ENCODE peak calls at places on chromosomes 7 and 10, in five cellular contexts. Q is fibroblast of the aortic adventitia, N is omental fat pad, V is Peyer's patch, E is cardiac muscle cell. X is an unnamed sample.
A peak's percentile ranks its signal among the peaks of the same experiment; 100 is the strongest.

GRCh38 chr10:3548702-3549101 is 236.3 kb downstream of the KLF6 start:
- DNase-seq in N (no peak), V (no peak), E (no peak), Q (peak; percentile 54), X (no peak)

GRCh38 chr10:111034598-111035310 is 42.1 kb upstream of the ADRA2A start:
- DNase-seq in Q (peak; percentile 42), V (no peak), E (no peak), N (no peak), X (no peak)

GRCh38 chr10:48507933-48508830 is 96.7 kb downstream of the ARHGAP22 start:
- DNase-seq in E (no peak), N (no peak), V (no peak), Q (peak; percentile 45), X (no peak)

GRCh38 chr7:47658886-47659635 is 77.2 kb upstream of the TNS3 start:
- DNase-seq in Q (no peak), V (no peak), N (no peak), E (no peak), X (no peak)

GRCh38 chr10:73625004-73625883 is 16.0 kb downstream of the MYOZ1 start:
- DNase-seq in V (peak; percentile 50), N (no peak), E (peak; percentile 65), Q (no peak), X (no peak)

GRCh38 chr7:151249732-151250072 is 1.2 kb upstream of the SMARCD3 start:
- DNase-seq in V (no peak), E (peak; percentile 80), Q (peak; percentile 62), N (no peak), X (no peak)

GRCh38 chr10:3886191-3886590 is 101.2 kb upstream of the KLF6 start:
- DNase-seq in E (peak; percentile 20), Q (peak; percentile 66), V (peak; percentile 49), N (no peak), X (no peak)

GRCh38 chr7:81111781-81112540 is 193.1 kb upstream of the SEMA3C start:
- DNase-seq in N (no peak), E (no peak), Q (no peak), V (no peak), X (no peak)

GRCh38 chr10:62732841-62733653 is 71.5 kb upstream of the ADO start:
- DNase-seq in N (no peak), Q (peak; percentile 36), V (no peak), E (no peak), X (peak; percentile 46)

GRCh38 chr7:97027427-97028234 is 3.0 kb upstream of the DLX5 start:
- DNase-seq in N (peak; percentile 69), V (peak; percentile 74), E (peak; percentile 81), Q (peak; percentile 90), X (no peak)
- TF ChIP-seq CTCF in N (peak; percentile 80), V (peak; percentile 63), E (peak; percentile 91), Q (peak; percentile 95), X (no peak)

DNA sequence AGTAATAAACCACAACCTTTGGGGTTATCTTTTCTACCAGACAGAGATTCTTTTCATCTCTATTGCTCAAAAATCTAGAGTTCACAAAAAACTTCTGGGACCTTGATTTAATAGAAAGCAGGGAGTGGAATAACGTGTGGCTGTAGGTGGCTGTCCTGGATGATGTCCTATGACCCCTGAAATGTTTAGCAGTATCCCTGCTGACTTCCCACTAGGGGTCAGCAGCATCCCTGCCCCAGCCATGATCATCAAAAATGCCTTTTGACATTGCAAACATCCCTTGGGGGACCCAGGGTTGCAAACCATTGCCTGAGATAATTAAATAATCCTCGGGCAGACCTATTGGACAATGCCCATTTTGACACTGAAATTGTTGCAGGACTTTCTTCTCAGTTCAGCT is 177.1 kb downstream of the USP6NL start:
- DNase-seq in V (no peak), N (no peak), Q (no peak), E (no peak), X (no peak)
- TF ChIP-seq CTCF in V (no peak), N (no peak), Q (peak; percentile 9), E (peak; percentile 30), X (no peak)

DNA sequence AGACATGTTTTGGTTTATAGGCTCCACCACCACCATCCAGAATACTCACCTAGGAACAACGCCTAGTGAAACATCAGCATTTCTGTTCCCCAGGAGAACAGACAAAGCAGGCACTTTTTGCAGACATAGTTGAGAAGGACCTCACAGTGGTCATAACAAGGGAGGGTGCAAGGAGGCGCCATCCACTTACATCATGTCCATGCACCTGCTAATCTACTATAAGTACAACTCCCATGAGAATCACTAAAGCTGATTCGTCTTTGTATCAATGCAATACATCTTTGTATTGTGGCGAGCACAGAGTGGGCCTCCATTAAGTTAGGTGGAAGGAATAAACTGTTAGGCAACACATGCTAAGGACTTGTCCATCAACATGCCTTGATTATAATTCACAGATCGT is 207.1 kb downstream of the KCNMA1 start:
- DNase-seq in V (no peak), Q (no peak), N (no peak), E (no peak), X (no peak)
- TF ChIP-seq CTCF in V (no peak), Q (no peak), N (no peak), E (no peak), X (no peak)

DNA sequence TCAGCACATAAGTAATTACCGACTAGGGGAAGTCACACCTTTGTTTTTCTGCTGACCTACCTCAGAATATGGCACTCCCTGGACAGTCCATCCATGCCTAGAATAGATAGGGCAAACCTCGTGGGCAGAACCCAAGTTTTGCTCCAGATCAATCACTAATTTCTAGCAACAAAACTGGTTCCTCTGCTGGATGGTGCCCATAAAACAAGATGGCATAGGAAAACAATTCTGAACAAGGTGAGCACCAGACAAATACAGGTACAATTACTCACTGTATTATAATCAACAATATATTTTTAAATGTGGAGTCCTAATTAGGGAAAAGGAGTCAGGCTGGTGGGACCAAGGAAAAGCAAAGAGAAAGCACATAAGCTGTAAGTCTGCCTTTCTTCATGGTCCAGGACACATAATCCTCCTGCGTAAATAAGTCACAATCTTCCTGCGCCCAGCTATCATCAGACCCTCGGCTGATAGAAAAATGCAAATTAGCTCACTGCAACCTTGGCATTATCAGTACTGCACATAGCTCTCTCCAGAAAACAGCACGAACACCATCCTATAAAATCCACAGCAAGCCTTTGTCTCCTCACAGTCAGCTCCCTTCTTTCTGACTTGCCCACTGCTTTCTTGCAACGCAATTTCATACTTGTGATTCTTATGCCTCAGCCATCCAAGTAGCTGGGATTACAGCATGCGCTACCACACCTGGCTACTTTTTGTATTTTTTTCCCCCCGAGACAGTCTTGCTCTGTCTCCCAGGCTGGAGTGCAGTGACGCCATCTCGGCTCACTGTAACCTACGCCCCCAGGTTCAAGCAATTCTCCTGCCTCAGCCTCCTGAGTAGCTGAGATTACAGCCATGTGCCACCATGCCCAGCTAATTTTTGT is 15.1 kb downstream of the URGCP start:
- DNase-seq in Q (no peak), E (no peak), N (no peak), V (no peak), X (no peak)
- TF ChIP-seq CTCF in Q (no peak), E (no peak), N (no peak), V (no peak), X (no peak)

GRCh38 chr10:125739994-125740679 is 20.6 kb downstream of the EDRF1 start:
- DNase-seq in Q (no peak), N (no peak), E (no peak), V (no peak), X (no peak)

GRCh38 chr10:125747417-125747816 is 27.9 kb downstream of the EDRF1 start:
- DNase-seq in N (no peak), E (no peak), V (no peak), Q (no peak), X (no peak)

GRCh38 chr10:125742465-125742864 is 23.0 kb downstream of the EDRF1 start:
- DNase-seq in V (no peak), Q (peak; percentile 3), N (no peak), E (no peak), X (no peak)
- TF ChIP-seq CTCF in V (no peak), Q (peak; percentile 7), N (no peak), E (no peak), X (no peak)